ENCODE peak calls at places on chromosomes 5 and 9, in eight cellular contexts. One of them, this sample, is unnamed.

GRCh38 chr9:91857291-91857781 is 92.7 kb downstream of the ROR2 start:
- DNase-seq in BJ: no peak
- DNase-seq in PC-9: no peak
- DNase-seq in psoas muscle: no peak
- DNase-seq in suprapubic skin: no peak
- DNase-seq in naive thymus-derived CD8-positive, alpha-beta T cell: no peak
- DNase-seq in left colon: no peak
- DNase-seq in stimulated activated CD4-positive, alpha-beta T cell treated with anti-CD3 and anti-CD28 coated beads, Interleukin-15, amount 100 ng/mL, for 1 hour: no peak
- DNase-seq in this sample: no peak

GRCh38 chr9:136392538-136393449 is 7.2 kb downstream of the SNAPC4 start:
- DNase-seq in BJ: no peak
- DNase-seq in PC-9: no peak
- DNase-seq in psoas muscle: no peak
- DNase-seq in suprapubic skin: peak
- DNase-seq in naive thymus-derived CD8-positive, alpha-beta T cell: no peak
- DNase-seq in left colon: no peak
- DNase-seq in stimulated activated CD4-positive, alpha-beta T cell treated with anti-CD3 and anti-CD28 coated beads, Interleukin-15, amount 100 ng/mL, for 1 hour: no peak
- DNase-seq in this sample: no peak

GRCh38 chr9:28779240-28779639 is 1206.0 kb upstream of the C9orf72 start:
- DNase-seq in BJ: no peak
- DNase-seq in PC-9: no peak
- DNase-seq in psoas muscle: no peak
- DNase-seq in suprapubic skin: no peak
- DNase-seq in naive thymus-derived CD8-positive, alpha-beta T cell: no peak
- DNase-seq in left colon: no peak
- DNase-seq in stimulated activated CD4-positive, alpha-beta T cell treated with anti-CD3 and anti-CD28 coated beads, Interleukin-15, amount 100 ng/mL, for 1 hour: no peak
- DNase-seq in this sample: no peak

GRCh38 chr9:6920040-6920439 is 162.3 kb downstream of the KDM4C start:
- DNase-seq in BJ: no peak
- DNase-seq in PC-9: no peak
- DNase-seq in psoas muscle: no peak
- DNase-seq in suprapubic skin: no peak
- DNase-seq in naive thymus-derived CD8-positive, alpha-beta T cell: no peak
- DNase-seq in left colon: no peak
- DNase-seq in stimulated activated CD4-positive, alpha-beta T cell treated with anti-CD3 and anti-CD28 coated beads, Interleukin-15, amount 100 ng/mL, for 1 hour: no peak
- DNase-seq in this sample: no peak

GRCh38 chr5:147733075-147733474 is 49.5 kb downstream of the JAKMIP2 start:
- DNase-seq in BJ: no peak
- DNase-seq in PC-9: no peak
- DNase-seq in psoas muscle: no peak
- DNase-seq in suprapubic skin: no peak
- DNase-seq in naive thymus-derived CD8-positive, alpha-beta T cell: no peak
- DNase-seq in left colon: no peak
- DNase-seq in stimulated activated CD4-positive, alpha-beta T cell treated with anti-CD3 and anti-CD28 coated beads, Interleukin-15, amount 100 ng/mL, for 1 hour: no peak
- DNase-seq in this sample: no peak

GRCh38 chr9:137604345-137605145 is 941 bp upstream of the ARRDC1 start:
- DNase-seq in BJ: no peak
- DNase-seq in PC-9: peak
- DNase-seq in psoas muscle: no peak
- DNase-seq in suprapubic skin: no peak
- DNase-seq in naive thymus-derived CD8-positive, alpha-beta T cell: no peak
- DNase-seq in left colon: peak
- DNase-seq in stimulated activated CD4-positive, alpha-beta T cell treated with anti-CD3 and anti-CD28 coated beads, Interleukin-15, amount 100 ng/mL, for 1 hour: no peak
- DNase-seq in this sample: no peak

GRCh38 chr5:17743580-17744435 is 109.5 kb downstream of the TAF11L14 start:
- DNase-seq in BJ: no peak
- DNase-seq in PC-9: no peak
- DNase-seq in psoas muscle: no peak
- DNase-seq in suprapubic skin: no peak
- DNase-seq in naive thymus-derived CD8-positive, alpha-beta T cell: no peak
- DNase-seq in left colon: no peak
- DNase-seq in stimulated activated CD4-positive, alpha-beta T cell treated with anti-CD3 and anti-CD28 coated beads, Interleukin-15, amount 100 ng/mL, for 1 hour: no peak
- DNase-seq in this sample: no peak

GRCh38 chr5:135484563-135485157 is 32.5 kb upstream of the TIFAB start:
- DNase-seq in BJ: no peak
- DNase-seq in PC-9: no peak
- DNase-seq in psoas muscle: no peak
- DNase-seq in suprapubic skin: no peak
- DNase-seq in naive thymus-derived CD8-positive, alpha-beta T cell: no peak
- DNase-seq in left colon: no peak
- DNase-seq in stimulated activated CD4-positive, alpha-beta T cell treated with anti-CD3 and anti-CD28 coated beads, Interleukin-15, amount 100 ng/mL, for 1 hour: no peak
- DNase-seq in this sample: no peak

GRCh38 chr9:132237481-132237880 is 75.6 kb downstream of the NTNG2 start:
- DNase-seq in BJ: no peak
- DNase-seq in PC-9: no peak
- DNase-seq in psoas muscle: no peak
- DNase-seq in suprapubic skin: no peak
- DNase-seq in naive thymus-derived CD8-positive, alpha-beta T cell: no peak
- DNase-seq in left colon: no peak
- DNase-seq in stimulated activated CD4-positive, alpha-beta T cell treated with anti-CD3 and anti-CD28 coated beads, Interleukin-15, amount 100 ng/mL, for 1 hour: no peak
- DNase-seq in this sample: no peak

GRCh38 chr5:66757219-66757833 is 161.1 kb downstream of the MAST4 start:
- DNase-seq in BJ: no peak
- DNase-seq in PC-9: no peak
- DNase-seq in psoas muscle: no peak
- DNase-seq in suprapubic skin: no peak
- DNase-seq in naive thymus-derived CD8-positive, alpha-beta T cell: no peak
- DNase-seq in left colon: peak
- DNase-seq in stimulated activated CD4-positive, alpha-beta T cell treated with anti-CD3 and anti-CD28 coated beads, Interleukin-15, amount 100 ng/mL, for 1 hour: no peak
- DNase-seq in this sample: peak

GRCh38 chr5:85927632-85928031 is 690.1 kb upstream of the COX7C start:
- DNase-seq in BJ: no peak
- DNase-seq in PC-9: no peak
- DNase-seq in psoas muscle: no peak
- DNase-seq in suprapubic skin: no peak
- DNase-seq in naive thymus-derived CD8-positive, alpha-beta T cell: no peak
- DNase-seq in left colon: no peak
- DNase-seq in stimulated activated CD4-positive, alpha-beta T cell treated with anti-CD3 and anti-CD28 coated beads, Interleukin-15, amount 100 ng/mL, for 1 hour: no peak
- DNase-seq in this sample: no peak

GRCh38 chr9:5140151-5140550 is 45.3 kb downstream of the INSL6 start:
- DNase-seq in BJ: no peak
- DNase-seq in PC-9: no peak
- DNase-seq in psoas muscle: no peak
- DNase-seq in suprapubic skin: no peak
- DNase-seq in naive thymus-derived CD8-positive, alpha-beta T cell: no peak
- DNase-seq in left colon: no peak
- DNase-seq in stimulated activated CD4-positive, alpha-beta T cell treated with anti-CD3 and anti-CD28 coated beads, Interleukin-15, amount 100 ng/mL, for 1 hour: no peak
- DNase-seq in this sample: peak

GRCh38 chr5:116437922-116438578 is 136.6 kb downstream of the SEMA6A start:
- DNase-seq in BJ: no peak
- DNase-seq in PC-9: no peak
- DNase-seq in psoas muscle: no peak
- DNase-seq in suprapubic skin: no peak
- DNase-seq in naive thymus-derived CD8-positive, alpha-beta T cell: no peak
- DNase-seq in left colon: no peak
- DNase-seq in stimulated activated CD4-positive, alpha-beta T cell treated with anti-CD3 and anti-CD28 coated beads, Interleukin-15, amount 100 ng/mL, for 1 hour: no peak
- DNase-seq in this sample: no peak

GRCh38 chr5:165209101-165209727 is 1703.8 kb downstream of the MAT2B start:
- DNase-seq in BJ: no peak
- DNase-seq in PC-9: no peak
- DNase-seq in psoas muscle: no peak
- DNase-seq in suprapubic skin: no peak
- DNase-seq in naive thymus-derived CD8-positive, alpha-beta T cell: no peak
- DNase-seq in left colon: no peak
- DNase-seq in stimulated activated CD4-positive, alpha-beta T cell treated with anti-CD3 and anti-CD28 coated beads, Interleukin-15, amount 100 ng/mL, for 1 hour: no peak
- DNase-seq in this sample: peak

GRCh38 chr5:178454308-178454707 is 135.9 kb downstream of the COL23A1 start:
- DNase-seq in BJ: no peak
- DNase-seq in PC-9: no peak
- DNase-seq in psoas muscle: no peak
- DNase-seq in suprapubic skin: no peak
- DNase-seq in naive thymus-derived CD8-positive, alpha-beta T cell: no peak
- DNase-seq in left colon: no peak
- DNase-seq in stimulated activated CD4-positive, alpha-beta T cell treated with anti-CD3 and anti-CD28 coated beads, Interleukin-15, amount 100 ng/mL, for 1 hour: no peak
- DNase-seq in this sample: no peak

GRCh38 chr9:91837982-91838731 is 111.9 kb downstream of the ROR2 start:
- DNase-seq in BJ: no peak
- DNase-seq in PC-9: peak
- DNase-seq in psoas muscle: peak
- DNase-seq in suprapubic skin: peak
- DNase-seq in naive thymus-derived CD8-positive, alpha-beta T cell: no peak
- DNase-seq in left colon: peak
- DNase-seq in stimulated activated CD4-positive, alpha-beta T cell treated with anti-CD3 and anti-CD28 coated beads, Interleukin-15, amount 100 ng/mL, for 1 hour: no peak
- DNase-seq in this sample: no peak

GRCh38 chr5:28548856-28549255 is 1510.5 kb upstream of the CDH9 start:
- DNase-seq in BJ: no peak
- DNase-seq in PC-9: no peak
- DNase-seq in psoas muscle: no peak
- DNase-seq in suprapubic skin: no peak
- DNase-seq in naive thymus-derived CD8-positive, alpha-beta T cell: no peak
- DNase-seq in left colon: no peak
- DNase-seq in stimulated activated CD4-positive, alpha-beta T cell treated with anti-CD3 and anti-CD28 coated beads, Interleukin-15, amount 100 ng/mL, for 1 hour: no peak
- DNase-seq in this sample: no peak

GRCh38 chr9:4137755-4138154 is 162.1 kb downstream of the GLIS3 start:
- DNase-seq in BJ: peak
- DNase-seq in PC-9: peak
- DNase-seq in psoas muscle: no peak
- DNase-seq in suprapubic skin: no peak
- DNase-seq in naive thymus-derived CD8-positive, alpha-beta T cell: no peak
- DNase-seq in left colon: no peak
- DNase-seq in stimulated activated CD4-positive, alpha-beta T cell treated with anti-CD3 and anti-CD28 coated beads, Interleukin-15, amount 100 ng/mL, for 1 hour: no peak
- DNase-seq in this sample: no peak

GRCh38 chr9:93577045-93577939 is 908 bp downstream of the PHF2 start:
- DNase-seq in BJ: no peak
- DNase-seq in PC-9: peak
- DNase-seq in psoas muscle: peak
- DNase-seq in suprapubic skin: peak
- DNase-seq in naive thymus-derived CD8-positive, alpha-beta T cell: no peak
- DNase-seq in left colon: peak
- DNase-seq in stimulated activated CD4-positive, alpha-beta T cell treated with anti-CD3 and anti-CD28 coated beads, Interleukin-15, amount 100 ng/mL, for 1 hour: no peak
- DNase-seq in this sample: peak

GRCh38 chr9:112439825-112440224 is 46.8 kb upstream of the KIAA1958 start:
- DNase-seq in BJ: no peak
- DNase-seq in PC-9: no peak
- DNase-seq in psoas muscle: no peak
- DNase-seq in suprapubic skin: no peak
- DNase-seq in naive thymus-derived CD8-positive, alpha-beta T cell: no peak
- DNase-seq in left colon: no peak
- DNase-seq in stimulated activated CD4-positive, alpha-beta T cell treated with anti-CD3 and anti-CD28 coated beads, Interleukin-15, amount 100 ng/mL, for 1 hour: no peak
- DNase-seq in this sample: no peak

GRCh38 chr9:131545003-131545785 is at the start of gene PRRT1B:
- DNase-seq in BJ: no peak
- DNase-seq in PC-9: peak
- DNase-seq in psoas muscle: no peak
- DNase-seq in suprapubic skin: no peak
- DNase-seq in naive thymus-derived CD8-positive, alpha-beta T cell: no peak
- DNase-seq in left colon: peak
- DNase-seq in stimulated activated CD4-positive, alpha-beta T cell treated with anti-CD3 and anti-CD28 coated beads, Interleukin-15, amount 100 ng/mL, for 1 hour: no peak
- DNase-seq in this sample: no peak

GRCh38 chr5:134026521-134027202 is 21.9 kb upstream of the VDAC1 start:
- DNase-seq in BJ: no peak
- DNase-seq in PC-9: peak
- DNase-seq in psoas muscle: no peak
- DNase-seq in suprapubic skin: no peak
- DNase-seq in naive thymus-derived CD8-positive, alpha-beta T cell: peak
- DNase-seq in left colon: peak
- DNase-seq in stimulated activated CD4-positive, alpha-beta T cell treated with anti-CD3 and anti-CD28 coated beads, Interleukin-15, amount 100 ng/mL, for 1 hour: no peak
- DNase-seq in this sample: peak

GRCh38 chr5:108345541-108346171 is 36.2 kb downstream of the FBXL17 start:
- DNase-seq in BJ: no peak
- DNase-seq in PC-9: peak
- DNase-seq in psoas muscle: no peak
- DNase-seq in suprapubic skin: no peak
- DNase-seq in naive thymus-derived CD8-positive, alpha-beta T cell: no peak
- DNase-seq in left colon: no peak
- DNase-seq in stimulated activated CD4-positive, alpha-beta T cell treated with anti-CD3 and anti-CD28 coated beads, Interleukin-15, amount 100 ng/mL, for 1 hour: no peak
- DNase-seq in this sample: peak

GRCh38 chr9:16425572-16425971 is 444.9 kb downstream of the BNC2 start:
- DNase-seq in BJ: peak
- DNase-seq in PC-9: no peak
- DNase-seq in psoas muscle: no peak
- DNase-seq in suprapubic skin: no peak
- DNase-seq in naive thymus-derived CD8-positive, alpha-beta T cell: no peak
- DNase-seq in left colon: no peak
- DNase-seq in stimulated activated CD4-positive, alpha-beta T cell treated with anti-CD3 and anti-CD28 coated beads, Interleukin-15, amount 100 ng/mL, for 1 hour: no peak
- DNase-seq in this sample: no peak

GRCh38 chr9:13992136-13992798 is 321.7 kb downstream of the NFIB start:
- DNase-seq in BJ: no peak
- DNase-seq in PC-9: no peak
- DNase-seq in psoas muscle: no peak
- DNase-seq in suprapubic skin: no peak
- DNase-seq in naive thymus-derived CD8-positive, alpha-beta T cell: no peak
- DNase-seq in left colon: no peak
- DNase-seq in stimulated activated CD4-positive, alpha-beta T cell treated with anti-CD3 and anti-CD28 coated beads, Interleukin-15, amount 100 ng/mL, for 1 hour: no peak
- DNase-seq in this sample: no peak

GRCh38 chr5:123220616-123221146 is 131.6 kb downstream of the PRDM6 start:
- DNase-seq in BJ: no peak
- DNase-seq in PC-9: no peak
- DNase-seq in psoas muscle: no peak
- DNase-seq in suprapubic skin: no peak
- DNase-seq in naive thymus-derived CD8-positive, alpha-beta T cell: no peak
- DNase-seq in left colon: no peak
- DNase-seq in stimulated activated CD4-positive, alpha-beta T cell treated with anti-CD3 and anti-CD28 coated beads, Interleukin-15, amount 100 ng/mL, for 1 hour: no peak
- DNase-seq in this sample: no peak

GRCh38 chr5:16735092-16735970 is 118.5 kb upstream of the RETREG1 start:
- DNase-seq in BJ: no peak
- DNase-seq in PC-9: no peak
- DNase-seq in psoas muscle: no peak
- DNase-seq in suprapubic skin: no peak
- DNase-seq in naive thymus-derived CD8-positive, alpha-beta T cell: no peak
- DNase-seq in left colon: no peak
- DNase-seq in stimulated activated CD4-positive, alpha-beta T cell treated with anti-CD3 and anti-CD28 coated beads, Interleukin-15, amount 100 ng/mL, for 1 hour: no peak
- DNase-seq in this sample: no peak

GRCh38 chr5:157463621-157464407 is 3.8 kb downstream of the NIPAL4 start:
- DNase-seq in BJ: peak
- DNase-seq in PC-9: no peak
- DNase-seq in psoas muscle: no peak
- DNase-seq in suprapubic skin: no peak
- DNase-seq in naive thymus-derived CD8-positive, alpha-beta T cell: no peak
- DNase-seq in left colon: no peak
- DNase-seq in stimulated activated CD4-positive, alpha-beta T cell treated with anti-CD3 and anti-CD28 coated beads, Interleukin-15, amount 100 ng/mL, for 1 hour: no peak
- DNase-seq in this sample: no peak

GRCh38 chr5:137751869-137752491 is 2.2 kb downstream of the HNRNPA0 start:
- DNase-seq in BJ: no peak
- DNase-seq in PC-9: peak
- DNase-seq in psoas muscle: no peak
- DNase-seq in suprapubic skin: no peak
- DNase-seq in naive thymus-derived CD8-positive, alpha-beta T cell: no peak
- DNase-seq in left colon: no peak
- DNase-seq in stimulated activated CD4-positive, alpha-beta T cell treated with anti-CD3 and anti-CD28 coated beads, Interleukin-15, amount 100 ng/mL, for 1 hour: no peak
- DNase-seq in this sample: peak

GRCh38 chr5:59648949-59649921 is 244.3 kb downstream of the PDE4D start:
- DNase-seq in BJ: no peak
- DNase-seq in PC-9: no peak
- DNase-seq in psoas muscle: no peak
- DNase-seq in suprapubic skin: no peak
- DNase-seq in naive thymus-derived CD8-positive, alpha-beta T cell: no peak
- DNase-seq in left colon: peak
- DNase-seq in stimulated activated CD4-positive, alpha-beta T cell treated with anti-CD3 and anti-CD28 coated beads, Interleukin-15, amount 100 ng/mL, for 1 hour: no peak
- DNase-seq in this sample: no peak

GRCh38 chr5:38639377-38640011 is 83.0 kb upstream of the LIFR start:
- DNase-seq in BJ: no peak
- DNase-seq in PC-9: no peak
- DNase-seq in psoas muscle: no peak
- DNase-seq in suprapubic skin: no peak
- DNase-seq in naive thymus-derived CD8-positive, alpha-beta T cell: no peak
- DNase-seq in left colon: no peak
- DNase-seq in stimulated activated CD4-positive, alpha-beta T cell treated with anti-CD3 and anti-CD28 coated beads, Interleukin-15, amount 100 ng/mL, for 1 hour: no peak
- DNase-seq in this sample: no peak

GRCh38 chr5:59151162-59151889 is 568.5 kb downstream of the RAB3C start:
- DNase-seq in BJ: no peak
- DNase-seq in PC-9: no peak
- DNase-seq in psoas muscle: no peak
- DNase-seq in suprapubic skin: no peak
- DNase-seq in naive thymus-derived CD8-positive, alpha-beta T cell: no peak
- DNase-seq in left colon: no peak
- DNase-seq in stimulated activated CD4-positive, alpha-beta T cell treated with anti-CD3 and anti-CD28 coated beads, Interleukin-15, amount 100 ng/mL, for 1 hour: no peak
- DNase-seq in this sample: no peak

GRCh38 chr9:35116898-35117551 is 1.4 kb upstream of the ATOSB start:
- DNase-seq in BJ: peak
- DNase-seq in PC-9: peak
- DNase-seq in psoas muscle: peak
- DNase-seq in suprapubic skin: peak
- DNase-seq in naive thymus-derived CD8-positive, alpha-beta T cell: peak
- DNase-seq in left colon: peak
- DNase-seq in stimulated activated CD4-positive, alpha-beta T cell treated with anti-CD3 and anti-CD28 coated beads, Interleukin-15, amount 100 ng/mL, for 1 hour: peak
- DNase-seq in this sample: peak

GRCh38 chr9:126945682-126946081 is 31.1 kb downstream of the RALGPS1 start:
- DNase-seq in BJ: no peak
- DNase-seq in PC-9: no peak
- DNase-seq in psoas muscle: no peak
- DNase-seq in suprapubic skin: no peak
- DNase-seq in naive thymus-derived CD8-positive, alpha-beta T cell: no peak
- DNase-seq in left colon: no peak
- DNase-seq in stimulated activated CD4-positive, alpha-beta T cell treated with anti-CD3 and anti-CD28 coated beads, Interleukin-15, amount 100 ng/mL, for 1 hour: no peak
- DNase-seq in this sample: no peak

This sample was measured in Karpas-422.